ENCODE peak calls at places on chromosomes 5 and 9, in nine cellular contexts. S, P, A, Y, C, Z, D, J and I are unnamed samples.

GRCh38 chr5:77719666-77720363 is 56.3 kb downstream of the TBCA start:
- DNase-seq in S (no peak), P (no peak), A (no peak), Y (no peak), C (no peak), Z (no peak), D (no peak), J (no peak), I (no peak)

GRCh38 chr9:133619791-133620190 is 10.6 kb upstream of the FAM163B start:
- DNase-seq in S (no peak), P (no peak), A (peak; percentile 48), Y (no peak), C (no peak), Z (no peak), D (peak; percentile 17), J (no peak), I (no peak)

GRCh38 chr9:107710552-107710951 is 221.0 kb upstream of the KLF4 start:
- DNase-seq in S (no peak), P (no peak), A (no peak), Y (no peak), C (no peak), Z (no peak), D (no peak), J (no peak), I (no peak)

GRCh38 chr9:118059520-118060278 is 355.5 kb downstream of the TLR4 start:
- DNase-seq in S (no peak), P (peak; percentile 15), A (no peak), Y (peak; percentile 39), C (peak; percentile 11), Z (no peak), D (peak; percentile 6), J (no peak), I (no peak)

GRCh38 chr9:22214497-22215031 is 205.5 kb upstream of the CDKN2B start:
- DNase-seq in S (no peak), P (no peak), A (no peak), Y (no peak), C (no peak), Z (no peak), D (no peak), J (no peak), I (no peak)

GRCh38 chr9:107215381-107215780 is 67.7 kb upstream of the RAD23B start:
- DNase-seq in S (no peak), P (no peak), A (no peak), Y (peak; percentile 18), C (peak; percentile 27), Z (no peak), D (no peak), J (no peak), I (no peak)

GRCh38 chr9:89256225-89256624 is 54.8 kb upstream of the CKS2 start:
- DNase-seq in S (no peak), P (no peak), A (no peak), Y (no peak), C (no peak), Z (no peak), D (no peak), J (no peak), I (no peak)

GRCh38 chr5:179274321-179275315 is 70.6 kb downstream of the ADAMTS2 start:
- DNase-seq in S (no peak), P (no peak), A (no peak), Y (no peak), C (no peak), Z (no peak), D (no peak), J (no peak), I (no peak)

GRCh38 chr9:32426278-32426939 is 42.0 kb downstream of the ACO1 start:
- DNase-seq in S (peak; percentile 56), P (peak; percentile 85), A (no peak), Y (peak; percentile 53), C (peak; percentile 84), Z (peak; percentile 31), D (peak; percentile 12), J (no peak), I (peak; percentile 28)

GRCh38 chr5:128613757-128614156 is 75.7 kb upstream of the FBN2 start:
- DNase-seq in S (no peak), P (no peak), A (no peak), Y (no peak), C (no peak), Z (no peak), D (no peak), J (no peak), I (no peak)

GRCh38 chr5:166102947-166103346 is 2188.5 kb upstream of the WWC1 start:
- DNase-seq in S (no peak), P (no peak), A (no peak), Y (no peak), C (no peak), Z (no peak), D (no peak), J (no peak), I (no peak)

GRCh38 chr9:86807577-86807976 is 139.7 kb downstream of the GAS1 start:
- DNase-seq in S (no peak), P (no peak), A (no peak), Y (no peak), C (peak; percentile 58), Z (no peak), D (peak; percentile 44), J (no peak), I (no peak)

GRCh38 chr5:102200861-102201260 is 95.2 kb downstream of the SLCO4C1 start:
- DNase-seq in S (no peak), P (no peak), A (no peak), Y (no peak), C (no peak), Z (no peak), D (no peak), J (no peak), I (no peak)

GRCh38 chr9:134071149-134071548 is 3.3 kb upstream of the BRD3 start:
- DNase-seq in S (no peak), P (no peak), A (no peak), Y (no peak), C (no peak), Z (no peak), D (no peak), J (no peak), I (no peak)

GRCh38 chr9:134054891-134055811 is 12.7 kb downstream of the BRD3 start:
- DNase-seq in S (no peak), P (peak; percentile 77), A (peak; percentile 14), Y (no peak), C (no peak), Z (no peak), D (no peak), J (no peak), I (no peak)

GRCh38 chr9:34254966-34255825 is 73.9 kb downstream of the KIF24 start:
- DNase-seq in S (no peak), P (no peak), A (no peak), Y (no peak), C (peak; percentile 35), Z (no peak), D (no peak), J (no peak), I (no peak)

GRCh38 chr5:94793816-94794198 is 175.3 kb downstream of the SLF1 start:
- DNase-seq in S (peak; percentile 48), P (no peak), A (no peak), Y (peak; percentile 32), C (peak; percentile 50), Z (no peak), D (peak; percentile 58), J (no peak), I (no peak)

GRCh38 chr5:139660105-139660915 is 12.2 kb downstream of the CXXC5 start:
- DNase-seq in S (no peak), P (peak; percentile 89), A (no peak), Y (peak; percentile 41), C (peak; percentile 21), Z (no peak), D (peak; percentile 96), J (peak; percentile 77), I (no peak)

GRCh38 chr9:116162241-116162781 is 8.7 kb downstream of the PAPPA start:
- DNase-seq in S (no peak), P (peak; percentile 54), A (no peak), Y (no peak), C (no peak), Z (no peak), D (no peak), J (no peak), I (no peak)

GRCh38 chr9:134294228-134295071 is 31.8 kb upstream of the RXRA start:
- DNase-seq in S (peak; percentile 64), P (no peak), A (no peak), Y (no peak), C (peak; percentile 32), Z (peak; percentile 7), D (no peak), J (no peak), I (no peak)

GRCh38 chr9:101738566-101739183 is at the start of gene GRIN3A:
- DNase-seq in S (no peak), P (no peak), A (no peak), Y (no peak), C (no peak), Z (no peak), D (peak; percentile 15), J (peak; percentile 55), I (peak; percentile 18)

GRCh38 chr5:174556756-174557155 is 167.6 kb upstream of the MSX2 start:
- DNase-seq in S (no peak), P (no peak), A (no peak), Y (no peak), C (no peak), Z (no peak), D (no peak), J (no peak), I (no peak)

GRCh38 chr5:4737868-4738267 is 402.3 kb upstream of the ADAMTS16 start:
- DNase-seq in S (no peak), P (no peak), A (no peak), Y (no peak), C (no peak), Z (no peak), D (no peak), J (no peak), I (no peak)

GRCh38 chr9:22052376-22052945 is 43.4 kb upstream of the CDKN2B start:
- DNase-seq in S (peak; percentile 63), P (no peak), A (no peak), Y (no peak), C (peak; percentile 90), Z (peak; percentile 68), D (peak; percentile 17), J (peak; percentile 0), I (no peak)

GRCh38 chr5:37222181-37222580 is 27.0 kb downstream of the CPLANE1 start:
- DNase-seq in S (no peak), P (no peak), A (no peak), Y (no peak), C (no peak), Z (no peak), D (no peak), J (no peak), I (no peak)

GRCh38 chr5:126373621-126374416 is 49.4 kb upstream of the GRAMD2B start:
- DNase-seq in S (no peak), P (no peak), A (no peak), Y (no peak), C (no peak), Z (no peak), D (no peak), J (no peak), I (no peak)

GRCh38 chr9:119004618-119004990 is 364.6 kb downstream of the BRINP1 start:
- DNase-seq in S (peak; percentile 22), P (peak; percentile 18), A (no peak), Y (no peak), C (peak; percentile 25), Z (peak; percentile 75), D (no peak), J (no peak), I (peak; percentile 5)